ENCODE peak calls at places on chromosomes 7 and 10, in five cellular contexts. One of them, this sample, is unnamed.

GRCh38 chr10:127524229-127524628 is 24.9 kb upstream of the NPS start:
- DNase-seq in spleen: no peak
- DNase-seq in pancreas: no peak
- DNase-seq in right atrium auricular region: no peak
- DNase-seq in MM.1S: no peak
- DNase-seq in this sample: no peak

GRCh38 chr10:127168251-127168650 is 28.1 kb downstream of the INSYN2A start:
- DNase-seq in spleen: no peak
- DNase-seq in pancreas: no peak
- DNase-seq in right atrium auricular region: no peak
- DNase-seq in MM.1S: no peak
- DNase-seq in this sample: no peak

GRCh38 chr7:2759736-2760097 is 71.7 kb downstream of the AMZ1 start:
- DNase-seq in pancreas: no peak
- DNase-seq in right atrium auricular region: no peak
- DNase-seq in spleen: no peak
- DNase-seq in MM.1S: no peak
- DNase-seq in this sample: no peak

GRCh38 chr7:99624487-99624886 is 7.7 kb downstream of the ZSCAN25 start:
- DNase-seq in right atrium auricular region: peak
- DNase-seq in MM.1S: no peak
- DNase-seq in pancreas: no peak
- DNase-seq in spleen: peak
- DNase-seq in this sample: no peak

GRCh38 chr10:60849762-60850161 is 71.5 kb downstream of the CDK1 start:
- DNase-seq in MM.1S: no peak
- DNase-seq in spleen: no peak
- DNase-seq in pancreas: no peak
- DNase-seq in right atrium auricular region: no peak
- DNase-seq in this sample: no peak

GRCh38 chr7:55018361-55019328 is at the start of gene EGFR:
- DNase-seq in pancreas: peak
- DNase-seq in spleen: peak
- DNase-seq in right atrium auricular region: peak
- DNase-seq in MM.1S: peak
- DNase-seq in this sample: no peak

GRCh38 chr7:139762886-139763285 is 14.9 kb downstream of the HIPK2 start:
- DNase-seq in spleen: no peak
- DNase-seq in right atrium auricular region: no peak
- DNase-seq in MM.1S: no peak
- DNase-seq in pancreas: no peak
- DNase-seq in this sample: no peak

GRCh38 chr10:60816624-60817023 is 38.3 kb downstream of the CDK1 start:
- DNase-seq in right atrium auricular region: no peak
- DNase-seq in MM.1S: peak
- DNase-seq in pancreas: peak
- DNase-seq in spleen: no peak
- DNase-seq in this sample: peak

GRCh38 chr10:123150986-123151738 is 3.0 kb upstream of the BUB3 start:
- DNase-seq in MM.1S: no peak
- DNase-seq in right atrium auricular region: no peak
- DNase-seq in spleen: peak
- DNase-seq in pancreas: no peak
- DNase-seq in this sample: peak

GRCh38 chr7:95544174-95544573 is 52.1 kb downstream of the PDK4 start:
- DNase-seq in right atrium auricular region: no peak
- DNase-seq in spleen: no peak
- DNase-seq in MM.1S: no peak
- DNase-seq in pancreas: no peak
- DNase-seq in this sample: no peak

GRCh38 chr10:4372601-4373000 is 453.4 kb upstream of the AKR1E2 start:
- DNase-seq in MM.1S: no peak
- DNase-seq in pancreas: no peak
- DNase-seq in right atrium auricular region: no peak
- DNase-seq in spleen: no peak
- DNase-seq in this sample: no peak

GRCh38 chr10:16585103-16585502 is 63.4 kb upstream of the C1QL3 start:
- DNase-seq in spleen: no peak
- DNase-seq in MM.1S: no peak
- DNase-seq in pancreas: no peak
- DNase-seq in right atrium auricular region: no peak
- DNase-seq in this sample: peak

GRCh38 chr7:155816996-155817395 is 4.7 kb upstream of the SHH start:
- DNase-seq in MM.1S: peak
- DNase-seq in right atrium auricular region: no peak
- DNase-seq in pancreas: no peak
- DNase-seq in spleen: peak
- DNase-seq in this sample: no peak

GRCh38 chr7:151754142-151754590 is 122.7 kb downstream of the PRKAG2 start:
- DNase-seq in spleen: peak
- DNase-seq in right atrium auricular region: peak
- DNase-seq in MM.1S: peak
- DNase-seq in pancreas: peak
- DNase-seq in this sample: peak

GRCh38 chr10:97494863-97495506 is 3.2 kb downstream of the MMS19 start:
- DNase-seq in right atrium auricular region: no peak
- DNase-seq in spleen: no peak
- DNase-seq in MM.1S: no peak
- DNase-seq in pancreas: no peak
- DNase-seq in this sample: no peak

DNA sequence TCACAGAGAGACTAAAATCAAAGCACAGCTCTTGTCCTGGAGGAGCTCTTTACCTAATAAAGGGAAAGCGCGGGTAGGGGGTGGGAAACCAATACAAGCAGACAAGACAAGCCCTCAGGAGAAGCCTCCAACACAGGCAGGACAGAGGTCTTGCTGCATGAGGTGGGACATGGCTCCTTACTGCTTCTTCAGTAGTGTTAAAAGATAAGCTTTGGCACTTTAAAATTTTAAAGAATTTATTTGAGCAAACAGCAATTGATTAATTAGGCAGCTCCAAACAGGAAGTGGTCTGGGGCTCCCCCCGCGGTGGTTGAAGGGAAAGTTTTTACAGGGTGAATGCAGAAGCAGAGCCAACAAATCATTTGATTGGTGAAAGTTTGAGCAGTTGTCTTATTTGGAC is 50.3 kb upstream of the MACC1 start:
- DNase-seq in pancreas: no peak
- DNase-seq in spleen: peak
- DNase-seq in MM.1S: no peak
- DNase-seq in right atrium auricular region: no peak
- DNase-seq in this sample: peak
- TF ChIP-seq CTCF in pancreas: no peak
- TF ChIP-seq CTCF in spleen: no peak
- TF ChIP-seq CTCF in MM.1S: no peak
- TF ChIP-seq CTCF in right atrium auricular region: no peak
- TF ChIP-seq CTCF in this sample: no peak

GRCh38 chr7:69695998-69696657 is 97.9 kb downstream of the AUTS2 start:
- DNase-seq in right atrium auricular region: no peak
- DNase-seq in MM.1S: peak
- DNase-seq in pancreas: no peak
- DNase-seq in spleen: no peak
- DNase-seq in this sample: peak

GRCh38 chr7:69693042-69693441 is 94.8 kb downstream of the AUTS2 start:
- DNase-seq in MM.1S: no peak
- DNase-seq in spleen: no peak
- DNase-seq in right atrium auricular region: no peak
- DNase-seq in pancreas: no peak
- DNase-seq in this sample: peak

GRCh38 chr7:69698109-69698840 is 100.0 kb downstream of the AUTS2 start:
- DNase-seq in right atrium auricular region: no peak
- DNase-seq in pancreas: no peak
- DNase-seq in MM.1S: no peak
- DNase-seq in spleen: no peak
- DNase-seq in this sample: no peak

GRCh38 chr7:69699949-69700715 is 101.9 kb downstream of the AUTS2 start:
- DNase-seq in pancreas: no peak
- DNase-seq in right atrium auricular region: no peak
- DNase-seq in MM.1S: no peak
- DNase-seq in spleen: no peak
- DNase-seq in this sample: no peak

GRCh38 chr7:69696686-69697685 is 98.7 kb downstream of the AUTS2 start:
- DNase-seq in MM.1S: no peak
- DNase-seq in spleen: no peak
- DNase-seq in pancreas: no peak
- DNase-seq in right atrium auricular region: no peak
- DNase-seq in this sample: peak
- H3K4me3 ChIP-seq in MM.1S: no peak
- H3K4me3 ChIP-seq in spleen: no peak
- H3K4me3 ChIP-seq in pancreas: no peak
- H3K4me3 ChIP-seq in right atrium auricular region: no peak
- H3K4me3 ChIP-seq in this sample: no peak

GRCh38 chr7:24284699-24285506 is 913 bp downstream of the NPY start:
- DNase-seq in right atrium auricular region: no peak
- DNase-seq in pancreas: no peak
- DNase-seq in spleen: peak
- DNase-seq in MM.1S: no peak
- DNase-seq in this sample: no peak
- TF ChIP-seq CTCF in right atrium auricular region: no peak
- TF ChIP-seq CTCF in pancreas: no peak
- TF ChIP-seq CTCF in spleen: no peak
- TF ChIP-seq CTCF in MM.1S: no peak
- TF ChIP-seq CTCF in this sample: peak

DNA sequence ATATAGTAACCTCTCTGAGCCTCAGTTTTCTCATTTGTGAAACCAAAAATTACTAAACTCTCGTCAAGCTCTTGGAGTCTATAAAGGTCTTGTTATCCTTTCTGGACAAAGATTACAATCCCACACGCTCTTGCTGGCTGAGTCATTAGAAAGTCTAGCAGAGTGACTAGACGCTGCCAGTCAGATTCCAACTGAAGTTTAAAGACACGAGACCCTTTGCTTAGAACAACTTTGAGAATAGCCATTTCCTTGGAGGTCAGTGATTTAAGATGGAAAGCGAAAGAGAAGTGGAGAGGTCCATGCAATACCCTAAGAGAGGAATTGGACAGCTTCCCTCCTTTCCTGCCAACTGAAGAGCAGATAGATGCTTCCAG is 119.5 kb downstream of the APBB1IP start:
- DNase-seq in MM.1S: no peak
- DNase-seq in pancreas: no peak
- DNase-seq in right atrium auricular region: no peak
- DNase-seq in spleen: no peak
- DNase-seq in this sample: no peak
- H3K4me3 ChIP-seq in MM.1S: no peak
- H3K4me3 ChIP-seq in pancreas: no peak
- H3K4me3 ChIP-seq in right atrium auricular region: no peak
- H3K4me3 ChIP-seq in spleen: no peak
- H3K4me3 ChIP-seq in this sample: no peak

GRCh38 chr7:111138196-111138569 is 47.3 kb downstream of the LRRN3 start:
- DNase-seq in pancreas: no peak
- DNase-seq in right atrium auricular region: no peak
- DNase-seq in MM.1S: peak
- DNase-seq in spleen: peak
- DNase-seq in this sample: peak
- TF ChIP-seq CTCF in pancreas: no peak
- TF ChIP-seq CTCF in right atrium auricular region: no peak
- TF ChIP-seq CTCF in MM.1S: no peak
- TF ChIP-seq CTCF in spleen: no peak
- TF ChIP-seq CTCF in this sample: no peak